ENCODE peak calls at places on chromosomes 3 and 15, in four cellular contexts. L is H9, S is trophoblast cell, U is neuronal stem cell. Y is an unnamed sample.

GRCh38 chr15:99476413-99477222 is 89.2 kb upstream of the MEF2A start:
- DNase-seq in S (peak), L (no peak), U (no peak), Y (peak)

GRCh38 chr3:4418156-4418555 is 48.9 kb downstream of the SUMF1 start:
- DNase-seq in L (no peak), S (no peak), U (no peak), Y (no peak)

GRCh38 chr3:173007079-173007723 is 133.8 kb downstream of the SPATA16 start:
- DNase-seq in U (no peak), S (no peak), L (no peak), Y (no peak)

GRCh38 chr15:53586815-53587214 is 172.6 kb downstream of the WDR72 start:
- DNase-seq in L (peak), S (peak), U (peak), Y (no peak)

GRCh38 chr3:188631291-188632010 is 477.5 kb downstream of the LPP start:
- DNase-seq in S (peak), L (no peak), U (no peak), Y (peak)

GRCh38 chr3:59265566-59265965 is 215.7 kb upstream of the CFAP20DC start:
- DNase-seq in U (no peak), S (no peak), L (no peak), Y (no peak)

GRCh38 chr15:49238342-49238741 is 68.3 kb downstream of the GALK2 start:
- DNase-seq in L (no peak), U (no peak), S (no peak), Y (peak)

GRCh38 chr3:159732172-159733111 is 256.2 kb upstream of the IL12A start:
- DNase-seq in U (peak), S (peak), L (peak), Y (peak)

GRCh38 chr3:115658032-115658336 is 34.7 kb downstream of the GAP43 start:
- DNase-seq in L (no peak), S (no peak), U (no peak), Y (no peak)

GRCh38 chr3:72487078-72487765 is 361.0 kb downstream of the SHQ1 start:
- DNase-seq in U (no peak), S (peak), L (peak), Y (peak)

GRCh38 chr3:43970920-43971319 is 270.8 kb upstream of the TOPAZ1 start:
- DNase-seq in L (no peak), U (no peak), S (no peak), Y (no peak)

GRCh38 chr3:78283994-78284393 is 1244.1 kb downstream of the ROBO2 start:
- DNase-seq in L (no peak), S (no peak), U (no peak), Y (no peak)

GRCh38 chr3:81998139-81998755 is 236.8 kb upstream of the GBE1 start:
- DNase-seq in L (no peak), S (no peak), U (no peak), Y (peak)

GRCh38 chr15:48800811-48801460 is 9.9 kb downstream of the CEP152 start:
- DNase-seq in L (no peak), S (peak), U (no peak), Y (peak)

GRCh38 chr3:28317438-28318022 is 31.0 kb upstream of the ZCWPW2 start:
- DNase-seq in L (no peak), S (peak), U (peak), Y (peak)

GRCh38 chr3:157398598-157398997 is 38.1 kb upstream of the PTX3 start:
- DNase-seq in S (no peak), U (no peak), L (no peak), Y (no peak)

GRCh38 chr3:127775398-127776109 is 46.8 kb downstream of the MGLL start:
- DNase-seq in U (no peak), S (peak), L (no peak), Y (peak)

GRCh38 chr3:40911928-40912327 is 287.4 kb upstream of the CTNNB1 start:
- DNase-seq in L (no peak), S (no peak), U (no peak), Y (no peak)

GRCh38 chr3:26015752-26016151 is 225.9 kb downstream of the OXSM start:
- DNase-seq in L (peak), S (no peak), U (no peak), Y (no peak)

GRCh38 chr3:76497636-76498035 is 542.3 kb upstream of the ROBO2 start:
- DNase-seq in L (peak), S (peak), U (peak), Y (peak)

GRCh38 chr3:122627301-122627700 is 49.9 kb downstream of the PARP15 start:
- DNase-seq in L (no peak), S (no peak), U (no peak), Y (no peak)

GRCh38 chr3:169661567-169662214 is 1.8 kb downstream of the MECOM start:
- DNase-seq in U (peak), L (peak), S (peak), Y (peak)

GRCh38 chr3:129052675-129053074 is 7.9 kb upstream of the GP9 start:
- DNase-seq in L (no peak), S (no peak), U (no peak), Y (no peak)

GRCh38 chr15:78207641-78208340 is 26.6 kb downstream of the ACSBG1 start:
- DNase-seq in U (no peak), S (no peak), L (no peak), Y (no peak)

GRCh38 chr3:177419904-177420601 is 222.8 kb upstream of the TBL1XR1 start:
- DNase-seq in U (no peak), L (no peak), S (no peak), Y (no peak)

GRCh38 chr15:36810656-36811449 is 231.4 kb downstream of the CDIN1 start:
- DNase-seq in U (no peak), S (no peak), L (peak), Y (no peak)

GRCh38 chr15:40161693-40162401 is 978 bp downstream of the BUB1B start:
- DNase-seq in S (no peak), L (no peak), U (no peak), Y (no peak)

GRCh38 chr3:74661672-74662071 is 47.2 kb upstream of the CNTN3 start:
- DNase-seq in U (no peak), L (no peak), S (no peak), Y (no peak)

GRCh38 chr3:165983284-165983683 is 146.1 kb upstream of the BCHE start:
- DNase-seq in L (no peak), S (no peak), U (no peak), Y (no peak)

GRCh38 chr15:75606711-75607684 is 18.5 kb downstream of the SNUPN start:
- DNase-seq in U (no peak), L (no peak), S (no peak), Y (peak)

GRCh38 chr3:138673641-138674040 is 65.1 kb downstream of the FAIM start:
- DNase-seq in U (no peak), L (no peak), S (peak), Y (peak)

GRCh38 chr3:160553829-160554228 is 11.5 kb downstream of the KPNA4 start:
- DNase-seq in S (no peak), L (no peak), U (no peak), Y (no peak)

GRCh38 chr15:33468740-33469139 is 158.0 kb downstream of the RYR3 start:
- DNase-seq in S (no peak), U (no peak), L (no peak), Y (no peak)
- H3K4ac ChIP-seq in S (no peak), U (no peak), L (no peak), Y (no peak)

GRCh38 chr3:141707741-141708203 is 30.3 kb upstream of the RNF7 start:
- DNase-seq in S (no peak), L (no peak), U (no peak), Y (peak)
- H3K4ac ChIP-seq in S (no peak), L (no peak), U (no peak), Y (peak)

GRCh38 chr15:73986776-73987056 is 5.4 kb downstream of the STOML1 start:
- DNase-seq in L (no peak), S (no peak), U (no peak), Y (no peak)

GRCh38 chr15:73987646-73988045 is 4.4 kb downstream of the STOML1 start:
- DNase-seq in L (no peak), U (no peak), S (no peak), Y (no peak)

GRCh38 chr15:73990250-73991005 is 1.7 kb downstream of the STOML1 start:
- DNase-seq in L (no peak), S (no peak), U (no peak), Y (no peak)

GRCh38 chr15:73989001-73989798 is 2.9 kb downstream of the STOML1 start:
- DNase-seq in L (no peak), S (no peak), U (no peak), Y (peak)

GRCh38 chr15:73988075-73988969 is 3.8 kb downstream of the STOML1 start:
- DNase-seq in S (peak), U (no peak), L (no peak), Y (peak)
- H3K4ac ChIP-seq in S (no peak), U (no peak), L (no peak), Y (peak)

GRCh38 chr3:70992131-70992530 is 591.4 kb downstream of the FOXP1 start:
- DNase-seq in L (no peak), S (no peak), U (no peak), Y (peak)

GRCh38 chr3:70992557-70992956 is 591.0 kb downstream of the FOXP1 start:
- DNase-seq in S (no peak), U (no peak), L (no peak), Y (peak)

GRCh38 chr3:70990190-70990589 is 593.3 kb downstream of the FOXP1 start:
- DNase-seq in L (no peak), U (no peak), S (no peak), Y (no peak)

GRCh38 chr3:70989174-70989573 is 594.4 kb downstream of the FOXP1 start:
- DNase-seq in L (no peak), U (no peak), S (no peak), Y (peak)

GRCh38 chr3:70990723-70991122 is 592.8 kb downstream of the FOXP1 start:
- DNase-seq in L (no peak), U (no peak), S (no peak), Y (peak)
- H3K4ac ChIP-seq in L (no peak), U (no peak), S (no peak), Y (peak)

GRCh38 chr3:181912384-181912783 is 200.7 kb downstream of the SOX2 start:
- DNase-seq in S (no peak), L (no peak), U (no peak), Y (no peak)

GRCh38 chr3:181919375-181919774 is 207.7 kb downstream of the SOX2 start:
- DNase-seq in L (no peak), U (no peak), S (no peak), Y (no peak)

GRCh38 chr3:181913254-181913653 is 201.5 kb downstream of the SOX2 start:
- DNase-seq in U (no peak), S (no peak), L (no peak), Y (no peak)

GRCh38 chr3:181915556-181915955 is 203.8 kb downstream of the SOX2 start:
- DNase-seq in U (no peak), L (no peak), S (no peak), Y (no peak)

GRCh38 chr3:181916018-181916417 is 204.3 kb downstream of the SOX2 start:
- DNase-seq in U (no peak), S (no peak), L (no peak), Y (no peak)
- H3K4ac ChIP-seq in U (no peak), S (no peak), L (no peak), Y (no peak)

GRCh38 chr3:18445421-18446066 is 20.4 kb upstream of the SATB1 start:
- DNase-seq in S (no peak), U (no peak), L (no peak), Y (no peak)
- H3K4ac ChIP-seq in S (peak), U (peak), L (no peak), Y (no peak)

Y was measured in IMR-90.